ENCODE peak calls at places on chromosomes 4 and X, in six cellular contexts. G is A549, P is uterus, L is tibial nerve, R is prostate gland, J is heart left ventricle. F is an unnamed sample.

GRCh38 chr4:121180558-121180957 is 16.4 kb upstream of the TNIP3 start:
- DNase-seq in G (no peak), P (no peak), L (no peak), R (no peak), J (no peak), F (no peak)

GRCh38 chr4:16161866-16162408 is 64.3 kb downstream of the TAPT1 start:
- DNase-seq in G (no peak), P (no peak), L (no peak), R (no peak), J (no peak), F (no peak)

GRCh38 chr4:152537881-152538280 is 2.0 kb upstream of the FBXW7 start:
- DNase-seq in G (no peak), P (no peak), L (no peak), R (no peak), J (no peak), F (peak)

GRCh38 chrX:9530848-9531274 is 66.0 kb downstream of the TBL1X start:
- DNase-seq in G (peak), P (peak), L (peak), R (peak), J (peak), F (peak)

GRCh38 chr4:133095591-133095990 is 53.5 kb upstream of the PCDH10 start:
- DNase-seq in G (no peak), P (no peak), L (no peak), R (no peak), J (no peak), F (no peak)

GRCh38 chr4:4461850-4462249 is 74.9 kb downstream of the NSG1 start:
- DNase-seq in G (no peak), P (no peak), L (no peak), R (no peak), J (no peak), F (no peak)

GRCh38 chr4:2794707-2795557 is 2.0 kb downstream of the SH3BP2 start:
- DNase-seq in G (peak), P (peak), L (peak), R (no peak), J (peak), F (no peak)

GRCh38 chr4:6472387-6473263 is at the start of gene PPP2R2C:
- DNase-seq in G (peak), P (no peak), L (no peak), R (no peak), J (no peak), F (no peak)

GRCh38 chrX:71910526-71911022 is at the start of gene NHSL2:
- DNase-seq in G (peak), P (peak), L (no peak), R (no peak), J (peak), F (no peak)

GRCh38 chrX:139327355-139327754 is 203.2 kb upstream of the F9 start:
- DNase-seq in G (no peak), P (no peak), L (no peak), R (no peak), J (no peak), F (no peak)

DNA sequence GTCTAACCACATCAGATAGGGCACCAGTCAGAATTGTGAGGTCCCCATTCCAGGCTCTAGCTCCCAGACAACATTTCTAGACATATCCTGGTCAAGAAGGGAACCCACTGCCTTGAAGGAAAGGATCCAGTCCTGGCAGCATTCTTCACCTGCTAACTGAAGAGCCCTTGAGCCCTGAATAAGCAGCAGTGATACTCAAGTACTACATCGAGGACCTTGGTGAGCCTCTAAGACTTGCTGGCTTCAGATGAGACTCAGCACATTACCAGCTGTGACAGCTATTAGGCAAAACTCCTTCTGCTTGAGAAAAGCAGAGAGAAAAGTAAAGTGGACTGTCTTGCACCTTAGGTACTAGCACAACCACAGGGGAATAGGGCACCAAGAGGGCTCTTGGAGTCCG is 205.8 kb upstream of the F9 start:
- DNase-seq in G (no peak), P (no peak), L (no peak), R (no peak), J (no peak), F (no peak)
- TF ChIP-seq POLR2A in G (no peak), P (no peak), L (no peak), R (no peak), J (no peak), F (no peak)

GRCh38 chrX:23662853-23663252 is 4.4 kb upstream of the PRDX4 start:
- DNase-seq in G (no peak), P (no peak), L (no peak), R (no peak), J (no peak), F (no peak)

GRCh38 chrX:23666282-23666681 is 1.0 kb upstream of the PRDX4 start:
- DNase-seq in G (no peak), P (no peak), L (no peak), R (no peak), J (no peak), F (peak)

GRCh38 chrX:23662187-23662586 is 5.1 kb upstream of the PRDX4 start:
- DNase-seq in G (no peak), P (no peak), L (no peak), R (no peak), J (no peak), F (no peak)

GRCh38 chrX:23668335-23668734 is 1.0 kb downstream of the PRDX4 start:
- DNase-seq in G (no peak), P (no peak), L (no peak), R (no peak), J (no peak), F (peak)

DNA sequence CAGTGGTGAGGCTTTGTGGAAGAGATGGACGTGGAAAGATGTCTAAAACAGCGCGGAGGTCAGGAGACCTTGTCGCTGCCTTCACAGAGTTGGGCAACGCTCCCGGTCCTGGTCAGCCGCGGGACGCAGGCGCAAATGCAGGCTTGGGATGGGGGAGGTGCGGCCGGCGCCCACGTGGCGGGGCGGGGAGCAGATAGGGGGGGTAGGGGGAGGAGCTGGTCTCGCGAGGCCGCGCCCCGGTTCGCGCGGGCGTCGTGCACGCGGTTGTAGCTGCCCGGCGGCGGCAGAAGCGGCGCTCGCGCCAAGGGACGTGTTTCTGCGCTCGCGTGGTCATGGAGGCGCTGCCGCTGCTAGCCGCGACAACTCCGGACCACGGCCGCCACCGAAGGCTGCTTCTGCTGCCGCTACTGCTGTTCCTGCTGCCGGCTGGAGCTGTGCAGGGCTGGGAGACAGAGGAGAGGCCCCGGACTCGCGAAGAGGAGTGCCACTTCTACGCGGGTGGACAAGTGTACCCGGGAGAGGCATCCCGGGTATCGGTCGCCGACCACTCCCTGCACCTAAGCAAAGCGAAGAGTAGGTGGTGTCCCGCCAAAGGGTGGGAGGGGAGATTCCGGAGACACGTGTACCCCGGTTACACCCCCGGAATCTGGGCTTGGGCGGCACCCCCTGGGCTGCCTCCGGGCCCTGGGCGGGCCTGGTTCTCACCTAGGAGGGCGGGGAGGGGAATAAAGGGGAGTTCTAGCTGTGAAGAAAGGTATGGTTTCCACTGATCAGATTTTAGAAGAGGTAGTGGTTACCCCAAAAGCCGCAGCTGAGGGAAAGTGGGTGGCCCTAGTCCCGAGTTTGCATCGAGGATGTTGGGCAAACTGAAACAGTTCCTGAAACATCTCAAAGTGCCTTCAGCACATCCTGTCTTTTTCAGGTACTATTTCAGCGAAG is at the start of gene PRDX4:
- DNase-seq in G (peak), P (peak), L (peak), R (peak), J (peak), F (peak)
- TF ChIP-seq POLR2A in G (peak), P (peak), L (no peak), R (peak), J (no peak), F (peak)

GRCh38 chrX:20128678-20129077 is 12.0 kb upstream of the MAP7D2 start:
- DNase-seq in G (peak), P (no peak), L (no peak), R (no peak), J (no peak), F (peak)

GRCh38 chrX:20124964-20125363 is 8.3 kb upstream of the MAP7D2 start:
- DNase-seq in G (no peak), P (no peak), L (no peak), R (no peak), J (no peak), F (no peak)
- TF ChIP-seq POLR2A in G (no peak), P (no peak), L (no peak), R (no peak), J (no peak), F (no peak)

GRCh38 chr4:17301869-17302268 is 210.0 kb downstream of the QDPR start:
- DNase-seq in G (no peak), P (no peak), L (no peak), R (no peak), J (no peak), F (no peak)
- TF ChIP-seq POLR2A in G (no peak), P (no peak), L (no peak), R (no peak), J (no peak), F (no peak)

GRCh38 chrX:104988038-104988437 is 232.5 kb downstream of the TEX13A start:
- DNase-seq in G (no peak), P (no peak), L (no peak), R (no peak), J (no peak), F (no peak)

GRCh38 chrX:104987063-104987462 is 233.4 kb downstream of the TEX13A start:
- DNase-seq in G (no peak), P (no peak), L (no peak), R (no peak), J (no peak), F (no peak)
- TF ChIP-seq POLR2A in G (no peak), P (no peak), L (no peak), R (no peak), J (no peak), F (no peak)

DNA sequence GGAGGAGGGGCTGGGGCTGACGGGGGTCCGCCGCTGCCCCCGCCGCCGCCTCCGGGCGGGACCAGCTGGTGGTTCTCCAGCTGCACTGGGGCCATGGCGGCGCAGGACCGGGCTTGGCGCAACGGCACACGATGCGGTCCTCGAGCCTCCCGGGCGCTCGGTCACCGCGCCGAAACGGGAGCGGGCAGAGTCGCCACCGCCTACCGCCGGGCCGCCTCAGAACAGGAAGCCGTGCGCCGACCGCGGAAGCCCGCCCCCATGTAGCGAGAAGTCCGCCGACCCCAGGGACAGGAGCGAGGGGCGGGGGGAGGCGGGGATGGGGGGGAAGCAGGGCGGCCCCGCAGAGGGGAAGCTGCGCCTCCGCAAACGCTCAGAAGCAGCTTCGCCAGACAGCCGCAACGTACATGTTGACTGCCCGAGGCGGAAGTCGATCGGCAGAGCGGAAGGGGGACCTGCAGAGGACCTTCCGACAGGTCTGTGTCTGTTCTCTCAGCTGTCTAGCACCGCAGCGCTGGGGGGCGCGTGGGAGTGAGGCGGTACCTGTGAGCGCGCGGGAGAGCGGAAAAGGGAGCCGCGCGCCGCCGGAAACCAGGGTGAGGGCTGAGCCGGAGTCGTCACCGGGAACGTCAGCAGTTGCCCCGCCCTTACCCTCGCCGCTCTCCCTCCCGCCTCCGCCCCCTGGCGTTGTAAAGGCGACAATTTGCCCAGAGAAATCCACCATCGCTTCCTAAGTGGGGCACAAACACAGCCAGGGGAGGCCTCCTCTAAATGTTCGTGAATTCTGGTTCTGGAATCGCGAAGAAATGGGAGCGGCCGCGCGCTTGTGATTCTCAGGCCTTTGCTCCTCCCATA is at the start of gene MED14:
- DNase-seq in G (peak), P (peak), L (peak), R (peak), J (peak), F (peak)
- TF ChIP-seq POLR2A in G (peak), P (peak), L (peak), R (peak), J (no peak), F (peak)

F was measured in erythroblast.